ENCODE peak calls at places on chromosome 15, in four cellular contexts. One of them, this sample, is unnamed.

GRCh38 chr15:86690566-86690965 is 610.9 kb downstream of the AGBL1 start:
- DNase-seq in cardiac muscle cell: no peak
- DNase-seq in PC-3: peak; percentile 15
- DNase-seq in brain microvascular endothelial cell: no peak
- DNase-seq in this sample: no peak

GRCh38 chr15:41513282-41514227 is at the start of gene LTK:
- DNase-seq in PC-3: no peak
- DNase-seq in brain microvascular endothelial cell: no peak
- DNase-seq in cardiac muscle cell: no peak
- DNase-seq in this sample: no peak

GRCh38 chr15:42313463-42313862 is 40.2 kb upstream of the TMEM87A start:
- DNase-seq in cardiac muscle cell: no peak
- DNase-seq in brain microvascular endothelial cell: no peak
- DNase-seq in PC-3: no peak
- DNase-seq in this sample: no peak

GRCh38 chr15:72155021-72155621 is 36.9 kb downstream of the SENP8 start:
- DNase-seq in PC-3: peak; percentile 75
- DNase-seq in brain microvascular endothelial cell: no peak
- DNase-seq in cardiac muscle cell: peak; percentile 48
- DNase-seq in this sample: peak; percentile 60

GRCh38 chr15:61794276-61794675 is 266.0 kb downstream of the VPS13C start:
- DNase-seq in PC-3: peak; percentile 13
- DNase-seq in cardiac muscle cell: peak; percentile 6
- DNase-seq in brain microvascular endothelial cell: peak; percentile 3
- DNase-seq in this sample: peak; percentile 89

GRCh38 chr15:39582977-39583585 is 2.2 kb downstream of the THBS1 start:
- DNase-seq in brain microvascular endothelial cell: no peak
- DNase-seq in PC-3: no peak
- DNase-seq in cardiac muscle cell: peak; percentile 43
- DNase-seq in this sample: peak; percentile 9

GRCh38 chr15:81887913-81888312 is 157.9 kb downstream of the MEX3B start:
- DNase-seq in PC-3: peak; percentile 44
- DNase-seq in brain microvascular endothelial cell: peak; percentile 73
- DNase-seq in cardiac muscle cell: peak; percentile 47
- DNase-seq in this sample: peak; percentile 53

GRCh38 chr15:99137111-99137546 is 32.2 kb downstream of the SYNM start:
- DNase-seq in PC-3: no peak
- DNase-seq in brain microvascular endothelial cell: no peak
- DNase-seq in cardiac muscle cell: no peak
- DNase-seq in this sample: no peak

GRCh38 chr15:50758712-50759205 is 6.7 kb downstream of the SPPL2A start:
- DNase-seq in cardiac muscle cell: no peak
- DNase-seq in PC-3: no peak
- DNase-seq in brain microvascular endothelial cell: peak; percentile 16
- DNase-seq in this sample: peak; percentile 13

DNA sequence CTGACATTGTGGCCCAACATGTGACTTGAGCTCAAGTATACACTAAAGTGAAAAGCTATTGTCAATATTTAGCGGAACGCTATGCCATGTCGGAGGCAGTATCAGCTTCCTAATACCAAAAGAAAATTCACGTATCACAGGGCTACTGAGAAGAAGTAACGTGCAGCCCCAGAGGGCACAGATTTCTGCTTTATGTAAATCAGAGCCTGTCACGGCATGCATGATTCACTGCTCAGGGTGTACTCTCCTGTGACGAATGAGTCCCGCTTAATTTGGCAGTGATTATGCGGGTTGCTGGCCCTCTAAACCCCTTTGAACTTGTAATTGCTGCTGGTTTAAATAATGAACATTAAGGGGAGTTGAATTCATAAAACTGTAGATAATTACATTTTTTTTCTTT is 85.3 kb downstream of the MEIS2 start:
- DNase-seq in brain microvascular endothelial cell: no peak
- DNase-seq in cardiac muscle cell: peak; percentile 74
- DNase-seq in PC-3: no peak
- DNase-seq in this sample: peak; percentile 64
- H3K4me3 ChIP-seq in brain microvascular endothelial cell: no peak overlapping the region
- H3K4me3 ChIP-seq in cardiac muscle cell: no peak overlapping the region
- H3K4me3 ChIP-seq in PC-3: no peak overlapping the region
- H3K4me3 ChIP-seq in this sample: no peak overlapping the region

GRCh38 chr15:31329640-31330010 is 3.0 kb downstream of the KLF13 start:
- DNase-seq in PC-3: no peak
- DNase-seq in cardiac muscle cell: no peak
- DNase-seq in brain microvascular endothelial cell: no peak
- DNase-seq in this sample: no peak

GRCh38 chr15:31331389-31331788 is 4.8 kb downstream of the KLF13 start:
- DNase-seq in brain microvascular endothelial cell: no peak
- DNase-seq in cardiac muscle cell: no peak
- DNase-seq in PC-3: no peak
- DNase-seq in this sample: no peak

GRCh38 chr15:31330836-31331235 is 4.2 kb downstream of the KLF13 start:
- DNase-seq in cardiac muscle cell: no peak
- DNase-seq in PC-3: no peak
- DNase-seq in brain microvascular endothelial cell: no peak
- DNase-seq in this sample: no peak

GRCh38 chr15:31328999-31329639 is 2.5 kb downstream of the KLF13 start:
- DNase-seq in cardiac muscle cell: no peak
- DNase-seq in brain microvascular endothelial cell: no peak
- DNase-seq in PC-3: peak; percentile 16
- DNase-seq in this sample: no peak

DNA sequence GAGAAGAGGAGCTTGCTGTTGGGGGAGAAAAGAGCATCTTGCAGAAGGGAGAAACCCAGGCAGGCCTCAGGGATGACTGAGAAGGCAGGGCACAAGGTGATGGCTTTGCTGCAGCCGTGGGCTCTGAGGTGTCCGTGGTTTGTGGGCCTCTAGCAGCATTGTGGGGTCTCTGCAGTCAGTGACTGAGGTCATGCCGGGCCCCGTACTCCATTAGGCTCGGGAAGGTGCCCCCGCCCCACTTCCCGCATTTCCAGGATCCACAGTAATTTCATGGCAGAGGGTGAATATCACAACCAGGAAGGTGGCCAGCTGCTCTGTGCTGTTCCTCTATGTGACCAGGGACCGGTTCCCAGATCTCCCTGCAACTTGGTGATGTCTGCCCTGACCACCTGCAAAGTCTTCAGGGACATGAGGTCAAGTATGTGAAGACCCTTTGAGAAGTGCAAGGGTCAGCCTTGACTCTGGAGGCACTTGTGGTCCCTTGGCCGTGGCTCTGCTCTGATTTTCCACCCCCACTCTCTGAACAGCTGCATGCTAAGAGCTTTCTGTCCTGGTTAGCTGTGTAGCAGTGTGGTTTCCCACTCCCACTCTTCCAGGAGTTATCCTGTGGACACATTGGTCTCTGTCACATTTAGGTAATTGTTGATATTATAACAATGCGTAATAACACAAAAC is 3.6 kb downstream of the KLF13 start:
- DNase-seq in cardiac muscle cell: no peak
- DNase-seq in brain microvascular endothelial cell: no peak
- DNase-seq in PC-3: no peak
- DNase-seq in this sample: no peak
- H3K4me3 ChIP-seq in cardiac muscle cell: no peak overlapping the region
- H3K4me3 ChIP-seq in brain microvascular endothelial cell: no peak overlapping the region
- H3K4me3 ChIP-seq in PC-3: no peak overlapping the region
- H3K4me3 ChIP-seq in this sample: peak overlapping the region; percentile 77

GRCh38 chr15:34794590-34795206 is 651 bp downstream of the ACTC1 start:
- DNase-seq in brain microvascular endothelial cell: no peak
- DNase-seq in cardiac muscle cell: no peak
- DNase-seq in PC-3: no peak
- DNase-seq in this sample: no peak
- H3K4me3 ChIP-seq in brain microvascular endothelial cell: no peak overlapping the region
- H3K4me3 ChIP-seq in cardiac muscle cell: peak overlapping the region; percentile 82
- H3K4me3 ChIP-seq in PC-3: peak overlapping the region; percentile 49
- H3K4me3 ChIP-seq in this sample: peak overlapping the region; percentile 20

GRCh38 chr15:92807971-92808571 is 92.1 kb upstream of the CHD2 start:
- DNase-seq in brain microvascular endothelial cell: no peak
- DNase-seq in PC-3: peak; percentile 31
- DNase-seq in cardiac muscle cell: peak; percentile 53
- DNase-seq in this sample: no peak
- H3K4me3 ChIP-seq in brain microvascular endothelial cell: no peak overlapping the region
- H3K4me3 ChIP-seq in PC-3: peak overlapping the region; percentile 62
- H3K4me3 ChIP-seq in cardiac muscle cell: no peak overlapping the region
- H3K4me3 ChIP-seq in this sample: no peak overlapping the region

GRCh38 chr15:37090543-37091175 is 9.7 kb downstream of the MEIS2 start:
- DNase-seq in brain microvascular endothelial cell: no peak
- DNase-seq in PC-3: no peak
- DNase-seq in cardiac muscle cell: no peak
- DNase-seq in this sample: no peak

GRCh38 chr15:37095197-37095992 is 5.0 kb downstream of the MEIS2 start:
- DNase-seq in cardiac muscle cell: no peak
- DNase-seq in PC-3: no peak
- DNase-seq in brain microvascular endothelial cell: no peak
- DNase-seq in this sample: no peak

GRCh38 chr15:37094542-37095196 is 5.7 kb downstream of the MEIS2 start:
- DNase-seq in cardiac muscle cell: no peak
- DNase-seq in brain microvascular endothelial cell: no peak
- DNase-seq in PC-3: no peak
- DNase-seq in this sample: peak; percentile 23

GRCh38 chr15:37095993-37096877 is 4.1 kb downstream of the MEIS2 start:
- DNase-seq in cardiac muscle cell: peak; percentile 68
- DNase-seq in PC-3: no peak
- DNase-seq in brain microvascular endothelial cell: no peak
- DNase-seq in this sample: peak; percentile 37

DNA sequence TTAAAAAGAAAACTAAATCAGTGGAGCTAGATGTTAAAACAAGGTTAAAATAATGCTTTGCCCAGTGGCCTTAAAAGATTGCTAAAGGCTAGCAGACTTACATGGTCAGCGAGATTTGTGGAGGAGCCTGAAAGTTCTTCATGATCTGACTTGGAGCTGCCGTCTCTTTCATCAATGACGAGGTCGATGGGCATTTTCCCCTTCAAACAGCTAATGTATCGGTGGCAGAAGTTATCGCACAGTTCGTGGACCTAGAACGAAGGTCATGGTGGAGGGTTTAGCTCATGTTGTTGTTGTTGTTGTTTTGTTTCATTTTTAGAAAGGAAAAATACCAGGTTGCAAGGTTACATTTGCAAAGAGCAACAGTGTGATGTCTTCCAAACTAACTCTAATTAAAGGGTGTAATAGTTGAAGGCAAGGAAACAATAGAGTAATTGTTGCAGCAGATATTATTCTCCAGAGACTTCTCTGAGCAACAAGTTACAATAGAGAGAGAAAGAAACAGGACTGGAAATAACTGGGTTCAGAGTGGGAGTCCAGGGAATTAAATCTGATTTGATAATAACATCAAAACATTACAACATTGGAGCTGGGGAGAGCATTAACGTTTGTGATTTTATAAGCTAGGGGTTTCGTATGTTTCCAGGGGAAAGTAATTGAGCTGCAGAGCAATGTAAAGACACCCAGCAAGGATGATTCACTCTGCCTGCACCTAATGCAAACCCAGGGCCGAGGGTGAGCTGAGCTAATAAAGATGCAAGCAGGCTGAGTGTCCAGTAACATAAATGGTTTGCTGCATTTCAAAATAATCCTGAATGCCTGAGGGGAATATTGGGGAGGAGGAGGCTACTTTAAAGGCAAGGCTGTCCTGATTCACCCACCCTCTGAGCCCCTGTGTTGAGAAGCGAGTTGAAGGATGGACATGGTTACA is 6.6 kb downstream of the MEIS2 start:
- DNase-seq in PC-3: peak; percentile 76
- DNase-seq in brain microvascular endothelial cell: no peak
- DNase-seq in cardiac muscle cell: peak; percentile 87
- DNase-seq in this sample: peak; percentile 64
- H3K4me3 ChIP-seq in PC-3: no peak overlapping the region
- H3K4me3 ChIP-seq in brain microvascular endothelial cell: no peak overlapping the region
- H3K4me3 ChIP-seq in cardiac muscle cell: peak overlapping the region; percentile 98
- H3K4me3 ChIP-seq in this sample: peak overlapping the region; percentile 31